ENCODE peak calls at places on chromosome 3, in seven cellular contexts. U is heart left ventricle, Y is psoas muscle, I is breast epithelium, A is mammary epithelial cell, O is MM.1S, J is mesenchymal stem cell. D is an unnamed sample. For H3K27me3, the result is how much of the 10 kb centered on the place peaks cover.

GRCh38 chr3:48440590-48440958 is 517 bp downstream of the TMA7 start:
- DNase-seq in J (peak), A (no peak), Y (no peak), O (peak), I (no peak), U (no peak), D (peak)

GRCh38 chr3:51887620-51888019 is 12.2 kb upstream of the IQCF5 start:
- DNase-seq in A (peak), Y (no peak), J (no peak), O (no peak), I (no peak), U (no peak), D (no peak)

GRCh38 chr3:97817965-97818364 is 3.8 kb upstream of the CRYBG3 start:
- DNase-seq in I (no peak), Y (no peak), O (no peak), U (no peak), A (no peak), J (no peak), D (no peak)

GRCh38 chr3:38519000-38519399 is 22.9 kb downstream of the EXOG start:
- DNase-seq in O (no peak), A (peak), I (no peak), J (no peak), U (no peak), Y (no peak), D (peak)

GRCh38 chr3:29064085-29064484 is 216.8 kb upstream of the RBMS3 start:
- DNase-seq in O (no peak), J (peak), U (no peak), I (no peak), Y (no peak), A (peak), D (peak)

GRCh38 chr3:100993309-100993708 is at the start of gene ABI3BP:
- DNase-seq in I (no peak), O (no peak), A (peak), Y (peak), U (peak), J (peak), D (peak)

GRCh38 chr3:4744405-4745239 is 234.6 kb upstream of the BHLHE40 start:
- DNase-seq in Y (no peak), I (no peak), O (no peak), J (peak), U (no peak), A (no peak), D (peak)

GRCh38 chr3:151218136-151218535 is 15.1 kb upstream of the GPR171 start:
- DNase-seq in I (no peak), U (no peak), Y (no peak), A (no peak), O (no peak), J (no peak), D (no peak)

GRCh38 chr3:47485812-47486211 is 10.1 kb upstream of the SCAP start:
- DNase-seq in J (peak), I (no peak), A (no peak), U (no peak), Y (no peak), O (no peak), D (no peak)

GRCh38 chr3:52374173-52374572 is 58.1 kb downstream of the DNAH1 start:
- DNase-seq in O (no peak), J (no peak), I (no peak), U (no peak), A (no peak), Y (no peak), D (no peak)

GRCh38 chr3:102796856-102797255 is 362.0 kb downstream of the ZPLD1 start:
- DNase-seq in A (peak), O (no peak), I (no peak), U (no peak), Y (no peak), J (no peak), D (peak)

GRCh38 chr3:36596411-36596810 is 167.9 kb downstream of the DCLK3 start:
- DNase-seq in U (no peak), I (no peak), Y (no peak), A (no peak), J (no peak), O (no peak), D (peak)

GRCh38 chr3:192845196-192845855 is 72.3 kb downstream of the MB21D2 start:
- DNase-seq in I (no peak), J (peak), U (no peak), A (peak), O (no peak), Y (no peak), D (peak)

GRCh38 chr3:161295325-161295724 is 74.2 kb downstream of the NMD3 start:
- DNase-seq in I (no peak), U (no peak), J (no peak), Y (no peak), O (no peak), A (peak), D (no peak)

GRCh38 chr3:34005886-34006285 is 207.5 kb downstream of the PDCD6IP start:
- DNase-seq in I (no peak), O (no peak), J (peak), Y (no peak), A (no peak), U (no peak), D (peak)

GRCh38 chr3:175526609-175527280 is 667.6 kb downstream of the NAALADL2 start:
- DNase-seq in J (peak), U (no peak), O (no peak), Y (no peak), I (no peak), A (no peak), D (peak)

GRCh38 chr3:182479335-182479734 is 314.0 kb upstream of the ATP11B start:
- DNase-seq in A (no peak), U (no peak), Y (no peak), O (no peak), I (no peak), J (no peak), D (peak)

GRCh38 chr3:61181874-61182273 is 69.4 kb downstream of the FHIT start:
- DNase-seq in I (no peak), O (no peak), J (peak), A (peak), Y (no peak), U (no peak), D (peak)

GRCh38 chr3:7734456-7734855 is 767.2 kb upstream of the LMCD1 start:
- DNase-seq in A (peak), I (no peak), U (no peak), Y (no peak), J (no peak), O (no peak), D (no peak)

GRCh38 chr3:138417559-138417982 is 16.8 kb upstream of the ESYT3 start:
- DNase-seq in O (peak), Y (peak), I (peak), U (peak), J (peak), A (peak), D (peak)

GRCh38 chr3:46729038-46729437 is 11.4 kb upstream of the PRSS50 start:
- DNase-seq in O (no peak), A (no peak), I (no peak), J (no peak), U (no peak), Y (no peak), D (no peak)

GRCh38 chr3:125440970-125441369 is 65.8 kb upstream of the ZNF148 start:
- DNase-seq in J (no peak), I (no peak), Y (no peak), O (no peak), A (no peak), U (no peak), D (no peak)
- H3K27me3 ChIP-seq in J (under half), I (under half), Y (under half), O (under half), A (under half), U (under half), D (under half)

DNA sequence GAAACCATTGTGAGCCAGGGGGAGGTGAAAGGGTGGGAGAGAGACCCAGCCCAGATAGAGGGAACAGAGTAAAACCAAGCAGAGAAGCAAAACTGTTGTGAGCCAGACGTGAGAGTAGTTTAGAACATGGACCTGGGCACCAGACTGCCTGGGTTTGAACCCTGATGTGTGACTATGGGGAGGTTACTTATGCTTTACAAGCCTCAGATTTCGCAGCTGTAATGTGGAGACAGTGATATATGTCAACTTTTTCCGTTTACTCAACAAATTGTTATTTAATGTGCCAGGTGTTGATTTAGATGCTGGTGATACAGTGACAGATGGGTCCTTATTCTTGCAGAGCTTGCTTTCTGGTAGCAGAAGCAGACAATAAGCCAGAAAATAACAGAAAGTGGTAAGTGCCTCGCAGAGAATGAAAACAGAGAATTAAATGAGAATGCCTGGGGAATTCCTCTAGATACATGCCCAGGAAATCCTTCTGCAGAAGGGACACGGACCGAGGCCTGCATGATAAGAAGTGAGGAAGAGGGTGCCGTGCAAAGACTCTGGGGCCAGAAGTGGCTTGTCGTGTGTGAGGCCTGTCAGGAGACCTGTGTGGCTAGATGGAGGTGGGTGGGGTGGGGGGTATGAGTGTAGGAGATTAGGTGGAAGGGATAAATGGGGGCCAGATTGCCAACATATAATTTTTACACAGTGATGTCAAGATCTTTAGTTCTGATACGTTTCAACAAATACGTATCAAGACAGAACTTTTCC is 15.0 kb downstream of the KAT2B start:
- DNase-seq in O (peak), Y (no peak), U (no peak), J (no peak), A (no peak), I (no peak), D (no peak)
- H3K27me3 ChIP-seq in O (under half), Y (under half), U (under half), J (under half), A (under half), I (under half), D (under half)

GRCh38 chr3:13287833-13288232 is 132.3 kb downstream of the NUP210 start:
- DNase-seq in A (no peak), J (no peak), I (no peak), U (no peak), O (no peak), Y (no peak), D (no peak)

GRCh38 chr3:13289771-13290285 is 130.3 kb downstream of the NUP210 start:
- DNase-seq in I (no peak), A (no peak), J (no peak), O (no peak), U (no peak), Y (peak), D (no peak)

GRCh38 chr3:13288732-13289718 is 131.1 kb downstream of the NUP210 start:
- DNase-seq in U (no peak), I (no peak), Y (no peak), A (no peak), O (no peak), J (peak), D (no peak)

GRCh38 chr3:13292371-13292770 is 127.8 kb downstream of the NUP210 start:
- DNase-seq in I (no peak), J (no peak), A (no peak), Y (no peak), U (no peak), O (no peak), D (no peak)

DNA sequence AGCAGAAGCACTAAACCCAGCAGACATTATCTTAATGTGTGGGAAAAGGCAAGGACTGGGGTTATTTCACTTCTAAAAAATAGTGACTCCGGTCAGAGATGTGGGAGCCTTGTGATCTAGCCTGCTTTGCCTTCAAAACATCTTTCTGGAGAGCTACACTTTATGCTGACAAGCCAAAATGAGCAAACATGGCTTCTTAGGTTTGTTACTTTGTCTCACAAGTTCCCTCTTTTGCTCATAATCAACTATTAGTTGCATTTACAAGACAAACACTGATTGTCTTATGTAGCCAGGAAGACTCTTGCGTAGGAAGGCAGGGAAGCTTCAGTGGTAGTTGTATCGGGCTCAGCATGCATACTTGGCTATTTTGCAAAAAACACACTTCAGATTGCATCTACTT is 129.2 kb downstream of the NUP210 start:
- DNase-seq in Y (no peak), A (no peak), O (no peak), I (no peak), U (no peak), J (no peak), D (no peak)
- H3K27me3 ChIP-seq in Y (under half), A (under half), O (under half), I (under half), U (under half), J (under half), D (under half)

GRCh38 chr3:22371036-22371435 is 620.0 kb upstream of the ZNF385D start:
- DNase-seq in O (no peak), U (no peak), I (no peak), Y (no peak), J (no peak), A (no peak), D (no peak)
- H3K27me3 ChIP-seq in O (under half), U (under half), I (under half), Y (under half), J (under half), A (under half), D (under half)

DNA sequence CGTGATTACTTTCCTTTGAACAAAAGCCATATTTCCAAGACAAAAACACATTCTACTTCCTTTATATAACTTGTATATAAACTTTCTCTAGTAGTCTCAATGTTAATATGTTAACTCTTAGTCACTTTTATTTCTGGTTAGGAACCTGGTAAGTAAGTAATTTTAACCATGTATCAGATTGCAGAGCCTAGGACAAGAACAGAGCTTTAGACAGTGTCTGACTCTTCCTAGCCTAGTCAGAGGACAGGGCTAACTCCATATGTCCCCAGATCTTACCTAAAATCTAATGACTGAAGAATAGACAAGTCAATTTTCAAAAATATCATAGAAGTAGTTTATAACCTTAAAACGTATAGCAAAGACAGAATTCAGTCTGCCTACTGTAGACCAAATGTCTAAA is 8.3 kb downstream of the LEKR1 start:
- DNase-seq in Y (no peak), U (no peak), A (no peak), I (no peak), O (no peak), J (no peak), D (no peak)
- H3K27me3 ChIP-seq in Y (under half), U (under half), A (under half), I (under half), O (under half), J (under half), D (under half)

DNA sequence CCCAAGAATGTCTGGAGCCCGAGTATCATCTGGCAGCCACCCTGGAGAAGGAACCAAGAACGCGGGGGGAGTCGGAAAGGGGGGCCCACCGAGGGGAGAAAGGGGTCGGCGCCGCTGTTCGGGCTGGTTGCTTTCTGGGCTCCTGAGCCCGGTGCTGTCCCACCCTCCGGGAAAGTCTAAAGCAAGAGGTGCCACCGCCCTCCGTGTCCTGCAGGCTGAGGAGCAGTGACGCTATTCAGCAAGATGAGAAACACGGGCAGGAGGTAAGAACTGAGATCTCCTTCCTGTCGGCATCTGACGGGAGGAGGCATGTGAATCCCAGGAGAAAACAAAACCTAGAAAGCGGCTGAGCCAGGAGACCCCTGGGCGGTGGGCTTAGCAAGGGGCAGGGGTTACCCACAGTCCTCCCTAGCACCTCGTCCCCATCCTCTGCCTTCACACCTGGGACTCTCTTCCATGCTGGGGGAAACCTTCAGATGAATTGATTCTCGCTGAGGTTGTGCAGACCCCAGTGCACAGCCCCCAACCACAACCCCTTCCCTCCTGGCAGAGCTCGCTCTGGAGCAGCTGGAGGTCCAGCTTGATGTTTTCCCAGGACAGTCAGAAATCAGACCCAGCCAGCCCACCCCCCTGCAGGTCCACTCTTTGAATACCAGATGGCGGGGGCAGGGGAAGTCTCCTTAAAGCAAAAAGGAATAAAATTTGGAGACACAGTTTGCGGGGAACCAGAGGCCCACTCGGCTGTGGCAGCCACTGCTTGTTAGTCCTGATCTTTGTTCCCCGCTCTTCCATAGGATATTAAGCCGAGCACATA is 234.5 kb downstream of the XXYLT1 start:
- DNase-seq in A (no peak), J (no peak), U (no peak), I (peak), O (no peak), Y (no peak), D (no peak)
- H3K27me3 ChIP-seq in A (under half), J (under half), U (under half), I (under half), O (under half), Y (under half), D (under half)

DNA sequence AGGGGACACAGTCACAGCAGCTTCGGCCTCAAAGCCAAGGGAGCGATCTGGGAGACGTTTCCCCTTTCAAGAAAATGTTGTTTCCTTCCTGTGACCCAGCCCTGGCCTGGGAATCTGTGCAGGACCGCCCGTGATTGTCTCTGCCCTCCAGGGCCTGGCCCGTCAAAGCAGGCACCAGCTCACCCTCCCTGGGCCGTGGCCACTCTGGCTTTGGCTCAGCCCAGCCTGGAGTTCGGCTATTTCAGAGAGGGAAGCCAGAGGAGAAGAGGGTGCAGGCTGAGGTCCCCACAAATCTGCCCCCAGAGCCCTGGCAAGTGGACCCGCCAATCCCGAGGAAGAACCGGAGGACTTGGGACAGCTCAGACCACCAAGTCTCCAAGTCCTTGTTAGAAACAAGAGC is 12.7 kb downstream of the GATA2 start:
- DNase-seq in A (no peak), I (no peak), O (no peak), Y (no peak), U (peak), J (no peak), D (no peak)
- H3K27me3 ChIP-seq in A (under half), I (under half), O (half or more), Y (under half), U (half or more), J (half or more), D (under half)

GRCh38 chr3:40930772-40931171 is 268.5 kb upstream of the CTNNB1 start:
- DNase-seq in O (no peak), A (no peak), Y (no peak), J (no peak), I (no peak), U (no peak), D (no peak)
- H3K27me3 ChIP-seq in O (under half), A (under half), Y (under half), J (under half), I (under half), U (under half), D (under half)

DNA sequence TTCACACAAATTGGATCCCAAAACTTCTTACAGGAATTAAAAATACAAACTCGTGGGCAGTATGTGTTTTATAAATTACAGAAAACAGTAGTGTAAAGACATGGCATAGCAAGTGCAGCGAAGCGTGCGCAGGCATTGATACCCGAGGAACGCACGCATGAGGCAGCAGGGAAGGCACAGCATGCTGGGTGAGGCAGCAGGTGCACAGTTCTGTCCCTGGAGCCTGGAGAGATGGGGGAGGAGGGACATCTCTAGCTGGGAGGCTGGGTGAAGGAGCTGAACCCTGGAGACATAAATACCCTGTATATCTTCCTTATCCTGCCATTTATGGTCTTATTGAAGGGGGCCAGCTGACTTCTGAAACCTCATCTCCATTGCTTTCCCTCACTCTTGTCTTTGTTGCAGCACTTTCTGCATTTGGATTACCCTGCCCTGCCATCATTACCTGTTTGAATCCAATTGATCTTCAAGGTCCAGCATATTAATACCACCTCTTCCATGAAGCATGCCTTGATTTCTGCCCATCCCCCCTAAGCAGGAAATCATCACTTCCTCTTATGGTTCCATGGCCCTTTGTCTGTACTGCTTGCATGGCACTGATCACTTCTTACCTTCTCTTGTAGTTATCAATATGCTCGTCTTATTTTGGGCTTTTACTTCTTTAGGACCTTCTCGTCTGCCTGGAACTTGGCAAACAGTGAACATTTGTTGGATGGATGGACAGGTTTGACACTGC is 20.5 kb downstream of the LPP start:
- DNase-seq in Y (no peak), A (no peak), U (no peak), J (no peak), I (no peak), O (no peak), D (no peak)
- H3K27me3 ChIP-seq in Y (under half), A (under half), U (under half), J (under half), I (under half), O (under half), D (under half)

GRCh38 chr3:68876112-68876713 is 56.1 kb downstream of the TAFA4 start:
- DNase-seq in U (no peak), O (peak), J (peak), Y (no peak), I (no peak), A (peak), D (peak)
- H3K27me3 ChIP-seq in U (under half), O (under half), J (under half), Y (under half), I (under half), A (under half), D (under half)

D was measured in fibroblast of lung.